ENCODE peak calls at places on chromosome 21, in seven cellular contexts. X, Y, J, V, N, B and U are unnamed samples.

GRCh38 chr21:31351438-31351837 is 7.4 kb upstream of the TIAM1 start:
- DNase-seq in B (no peak), Y (no peak), X (no peak), V (peak), J (peak), N (peak), U (peak)

GRCh38 chr21:36732217-36732616 is 33.3 kb downstream of the SIM2 start:
- DNase-seq in Y (no peak), N (no peak), X (no peak), V (no peak), J (no peak), B (no peak), U (no peak)

GRCh38 chr21:36994501-36995189 is 11.9 kb upstream of the RIPPLY3 start:
- DNase-seq in Y (no peak), J (no peak), X (peak), B (no peak), V (peak), N (no peak), U (peak)

GRCh38 chr21:32022141-32022540 is 149.3 kb downstream of the HUNK start:
- DNase-seq in V (no peak), X (no peak), N (no peak), J (no peak), B (no peak), Y (no peak), U (no peak)

GRCh38 chr21:25103500-25104207 is 503.6 kb downstream of the MRPL39 start:
- DNase-seq in B (no peak), J (peak), Y (no peak), X (no peak), N (no peak), V (no peak), U (peak)

GRCh38 chr21:21156919-21157318 is 158.7 kb downstream of the NCAM2 start:
- DNase-seq in B (no peak), V (no peak), N (no peak), X (no peak), Y (no peak), J (peak), U (no peak)

GRCh38 chr21:35075546-35075945 is 26.4 kb upstream of the RUNX1 start:
- DNase-seq in N (peak), X (no peak), B (no peak), Y (peak), V (no peak), J (peak), U (peak)

GRCh38 chr21:38438476-38438893 is 59.8 kb downstream of the ERG start:
- DNase-seq in B (no peak), N (peak), Y (peak), X (peak), V (no peak), J (peak), U (peak)

GRCh38 chr21:39612233-39613028 is at the start of gene B3GALT5:
- DNase-seq in N (no peak), J (no peak), Y (no peak), B (peak), X (peak), V (peak), U (no peak)

GRCh38 chr21:39318091-39318959 is 4.9 kb upstream of the BRWD1 start:
- DNase-seq in B (no peak), J (no peak), Y (no peak), N (peak), V (no peak), X (no peak), U (no peak)

GRCh38 chr21:31182231-31183129 is 144.2 kb upstream of the KRTAP19-8 start:
- DNase-seq in B (no peak), X (no peak), Y (no peak), V (no peak), J (no peak), N (no peak), U (no peak)

GRCh38 chr21:31203371-31204054 is 140.5 kb downstream of the TIAM1 start:
- DNase-seq in X (no peak), B (no peak), Y (no peak), N (peak), J (peak), V (no peak), U (peak)

GRCh38 chr21:16309250-16309971 is 579.6 kb downstream of the USP25 start:
- DNase-seq in Y (no peak), N (no peak), X (no peak), J (no peak), V (peak), B (no peak), U (no peak)

GRCh38 chr21:37153935-37154350 is 80.9 kb downstream of the TTC3 start:
- DNase-seq in N (peak), J (peak), V (no peak), Y (no peak), B (no peak), X (peak), U (peak)

GRCh38 chr21:31920275-31920674 is 47.5 kb downstream of the HUNK start:
- DNase-seq in Y (no peak), X (no peak), N (no peak), J (no peak), B (no peak), V (no peak), U (no peak)

GRCh38 chr21:26964379-26964778 is 2.5 kb downstream of the ADAMTS5 start:
- DNase-seq in N (peak), V (peak), B (no peak), J (peak), Y (peak), X (peak), U (no peak)

GRCh38 chr21:26754853-26755252 is 90.4 kb downstream of the ADAMTS1 start:
- DNase-seq in X (no peak), B (no peak), Y (no peak), V (no peak), N (no peak), J (no peak), U (no peak)

GRCh38 chr21:46455575-46456385 is 2.9 kb upstream of the DIP2A start:
- DNase-seq in Y (no peak), J (peak), B (no peak), N (peak), X (peak), V (no peak), U (peak)

GRCh38 chr21:30717105-30717504 is 1.5 kb downstream of the KRTAP21-3 start:
- DNase-seq in X (no peak), J (no peak), B (no peak), Y (no peak), N (no peak), V (no peak), U (no peak)

GRCh38 chr21:35925497-35925896 is 134.8 kb downstream of the SETD4 start:
- DNase-seq in V (no peak), J (peak), N (peak), Y (no peak), B (no peak), X (no peak), U (peak)

GRCh38 chr21:38953516-38953915 is 147.8 kb downstream of the ETS2 start:
- DNase-seq in N (no peak), J (no peak), X (no peak), B (no peak), V (no peak), Y (no peak), U (no peak)

GRCh38 chr21:46295177-46295711 is 9.1 kb downstream of the YBEY start:
- DNase-seq in X (no peak), J (peak), N (peak), Y (no peak), B (peak), V (peak), U (peak)

GRCh38 chr21:36859744-36860501 is 106.5 kb downstream of the HLCS start:
- DNase-seq in X (peak), V (peak), J (peak), Y (peak), N (peak), B (peak), U (peak)

GRCh38 chr21:15249285-15249993 is 184.6 kb upstream of the NRIP1 start:
- DNase-seq in J (peak), V (no peak), Y (no peak), N (peak), B (no peak), X (no peak), U (peak)

GRCh38 chr21:33374080-33374873 is 28.9 kb upstream of the IFNGR2 start:
- DNase-seq in B (peak), N (peak), X (peak), V (peak), J (peak), Y (no peak), U (peak)

GRCh38 chr21:29501451-29501850 is 202.7 kb downstream of the BACH1 start:
- DNase-seq in J (peak), Y (no peak), X (no peak), V (no peak), B (no peak), N (peak), U (peak)

GRCh38 chr21:29496337-29496736 is 197.6 kb downstream of the BACH1 start:
- DNase-seq in N (no peak), V (no peak), B (no peak), Y (no peak), J (no peak), X (no peak), U (no peak)

GRCh38 chr21:29499229-29499628 is 200.5 kb downstream of the BACH1 start:
- DNase-seq in V (no peak), J (no peak), N (no peak), X (no peak), Y (no peak), B (no peak), U (no peak)

GRCh38 chr21:29504751-29505321 is 206.1 kb downstream of the BACH1 start:
- DNase-seq in B (no peak), J (peak), V (no peak), N (peak), X (no peak), Y (no peak), U (peak)

GRCh38 chr21:29499734-29500343 is 201.1 kb downstream of the BACH1 start:
- DNase-seq in B (peak), Y (no peak), N (peak), X (peak), J (no peak), V (peak), U (peak)
- H3K4me3 ChIP-seq in B (no peak), Y (no peak), N (no peak), X (no peak), J (no peak), V (no peak), U (no peak)

GRCh38 chr21:43877936-43878575 is 13.0 kb downstream of the AGPAT3 start:
- DNase-seq in N (no peak), X (no peak), V (no peak), J (no peak), Y (no peak), B (no peak), U (no peak)
- TF ChIP-seq CTCF in N (no peak), X (no peak), V (no peak), J (no peak), Y (no peak), B (no peak), U (no peak)

GRCh38 chr21:45016491-45017375 is 57.6 kb upstream of the ADARB1 start:
- DNase-seq in J (no peak), X (no peak), Y (peak), B (no peak), V (no peak), N (no peak), U (no peak)

GRCh38 chr21:45017376-45017960 is 56.9 kb upstream of the ADARB1 start:
- DNase-seq in Y (peak), N (no peak), X (no peak), B (no peak), J (peak), V (no peak), U (no peak)

GRCh38 chr21:45019076-45019886 is 55.1 kb upstream of the ADARB1 start:
- DNase-seq in B (peak), J (no peak), Y (peak), X (no peak), V (peak), N (no peak), U (no peak)

GRCh38 chr21:45019887-45020537 is 54.4 kb upstream of the ADARB1 start:
- DNase-seq in B (no peak), N (no peak), X (no peak), V (no peak), J (no peak), Y (peak), U (no peak)

GRCh38 chr21:45018131-45019075 is 56.0 kb upstream of the ADARB1 start:
- DNase-seq in V (no peak), B (peak), J (no peak), Y (peak), N (no peak), X (no peak), U (no peak)
- H3K4me3 ChIP-seq in V (peak), B (peak), J (peak), Y (peak), N (peak), X (peak), U (peak)

DNA sequence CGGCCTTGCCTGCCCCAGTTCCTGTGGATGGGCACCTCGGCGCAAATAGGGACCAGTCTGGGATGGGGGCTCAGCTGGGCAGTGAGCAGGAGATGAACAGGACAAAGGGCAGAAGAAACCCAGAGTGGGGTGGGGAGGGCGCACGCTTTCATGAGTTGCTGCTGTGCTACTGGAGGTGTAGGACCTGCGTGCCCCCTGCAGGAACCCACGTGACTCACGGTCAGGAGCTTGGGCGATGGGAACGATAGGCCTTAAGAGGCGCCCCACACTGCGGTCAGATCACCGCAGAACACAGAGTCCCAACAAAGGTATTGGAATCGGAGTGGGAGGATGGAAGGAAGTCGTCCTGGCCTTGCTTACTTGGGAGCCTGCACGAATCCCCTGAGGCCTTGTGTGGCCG is 17.2 kb downstream of the PRDM15 start:
- DNase-seq in B (no peak), X (no peak), N (no peak), J (no peak), Y (no peak), V (peak), U (no peak)
- TF ChIP-seq CTCF in B (no peak), X (no peak), N (no peak), J (no peak), Y (no peak), V (peak), U (no peak)

DNA sequence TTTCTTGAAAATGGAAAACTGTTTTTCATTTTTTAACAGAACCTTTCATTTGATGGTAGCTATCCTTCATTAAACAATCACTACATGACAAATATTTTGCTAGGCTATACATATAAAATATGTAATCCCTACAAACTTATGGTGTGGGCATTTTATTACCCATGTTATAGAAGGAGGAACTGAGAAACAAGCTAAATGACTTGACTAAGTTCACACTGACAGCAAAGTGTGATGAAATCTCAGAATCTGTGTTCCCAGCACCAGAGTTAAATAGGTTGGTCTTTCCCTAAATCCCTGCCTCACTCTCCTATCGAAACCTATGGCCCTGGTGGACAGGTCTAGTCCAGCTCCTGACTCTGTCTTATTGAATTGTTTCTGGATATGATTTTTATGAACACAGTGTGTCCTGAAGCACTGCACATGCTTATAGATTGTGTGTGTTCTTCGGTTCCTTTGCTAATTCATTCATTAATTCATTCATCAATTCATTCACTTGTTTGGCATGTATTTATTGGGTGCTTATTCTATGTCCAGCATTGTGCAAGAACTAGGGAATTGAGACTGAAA is 301.0 kb downstream of the GRIK1 start:
- DNase-seq in B (no peak), Y (no peak), N (no peak), X (no peak), V (no peak), J (no peak), U (no peak)
- H3K4me3 ChIP-seq in B (no peak), Y (no peak), N (no peak), X (no peak), V (no peak), J (no peak), U (no peak)

GRCh38 chr21:29074783-29075182 is 1.3 kb upstream of the CCT8 start:
- DNase-seq in B (no peak), X (no peak), J (no peak), N (no peak), Y (no peak), V (no peak), U (no peak)

GRCh38 chr21:29072873-29073221 is 601 bp downstream of the CCT8 start:
- DNase-seq in B (peak), V (peak), N (peak), X (no peak), J (peak), Y (no peak), U (peak)

GRCh38 chr21:29074007-29074376 is 544 bp upstream of the CCT8 start:
- DNase-seq in X (no peak), N (no peak), Y (no peak), B (no peak), J (no peak), V (no peak), U (no peak)

GRCh38 chr21:29075706-29076447 is 2.4 kb upstream of the CCT8 start:
- DNase-seq in N (no peak), X (no peak), J (peak), V (no peak), B (no peak), Y (no peak), U (no peak)

GRCh38 chr21:29073222-29074006 is at the start of gene CCT8:
- DNase-seq in J (peak), N (peak), X (peak), Y (peak), B (peak), V (peak), U (peak)
- TF ChIP-seq CTCF in J (no peak), N (no peak), X (no peak), Y (no peak), B (no peak), V (no peak), U (no peak)

DNA sequence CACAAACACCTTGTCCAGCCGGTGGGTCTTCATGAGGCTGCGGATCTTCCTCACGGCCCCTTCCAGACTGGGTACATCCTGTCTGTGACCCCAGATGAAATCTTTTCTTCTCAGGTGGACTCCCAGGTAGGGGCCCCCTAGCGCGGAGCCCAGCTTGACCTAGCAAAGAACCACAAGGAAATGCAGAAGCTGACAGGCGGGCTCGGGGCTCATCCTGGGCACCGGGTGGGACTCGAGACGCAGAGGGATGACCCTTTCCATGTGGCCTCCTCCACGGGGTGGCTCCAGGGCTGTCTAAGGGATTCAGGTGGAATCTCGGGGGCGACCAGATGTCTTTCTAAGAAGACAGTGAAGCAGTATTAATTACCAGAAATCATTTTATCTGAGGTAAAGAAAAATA is 17.8 kb downstream of the POFUT2 start:
- DNase-seq in V (no peak), J (no peak), Y (peak), N (no peak), B (no peak), X (peak), U (no peak)
- H3K4me3 ChIP-seq in V (no peak), J (no peak), Y (no peak), N (no peak), B (no peak), X (no peak), U (no peak)

DNA sequence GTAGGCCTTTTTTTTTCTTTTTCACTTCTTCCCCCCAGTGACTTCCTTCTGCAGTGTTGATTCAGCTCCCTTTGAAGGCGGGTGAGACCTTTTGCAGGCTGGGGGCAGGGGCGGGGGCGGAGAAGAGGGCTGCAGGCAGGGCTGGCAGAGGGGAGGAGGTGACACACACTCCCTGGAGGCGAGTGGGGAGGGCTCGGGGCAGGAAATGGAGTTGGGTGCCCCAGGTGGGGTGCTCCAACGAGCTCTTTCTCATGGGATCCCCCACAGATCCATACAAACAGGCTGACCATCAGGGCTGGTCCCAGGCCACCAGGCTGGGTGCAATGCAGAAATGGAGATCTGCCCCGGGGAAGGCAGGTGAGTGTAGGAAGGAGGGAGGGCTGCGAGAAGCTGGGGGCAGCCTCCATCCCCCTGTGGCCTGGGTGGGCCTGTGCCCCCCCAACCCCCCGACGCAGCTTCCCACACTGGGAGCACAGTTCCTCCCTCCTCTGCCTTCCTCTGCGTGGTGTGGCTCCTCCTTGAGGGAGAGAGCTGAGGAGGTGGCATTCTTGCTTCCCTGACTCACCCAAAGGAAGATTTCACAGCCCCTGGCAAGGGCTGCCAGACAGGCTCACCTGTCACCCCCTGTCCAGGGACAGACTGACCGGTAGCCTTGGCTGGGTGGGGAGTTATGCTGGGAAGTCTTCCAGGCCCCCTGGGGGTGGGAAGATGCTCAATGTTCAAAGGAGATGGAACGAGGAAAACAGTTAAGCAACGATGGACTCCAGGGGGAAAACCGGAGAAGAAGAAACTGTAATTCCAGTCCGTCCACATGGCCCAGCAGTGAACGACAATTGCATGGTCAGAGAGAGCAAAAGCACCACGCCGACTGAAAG is 7.1 kb upstream of the ITGB2 start:
- DNase-seq in V (no peak), Y (no peak), X (no peak), N (peak), B (no peak), J (peak), U (peak)
- TF ChIP-seq CTCF in V (no peak), Y (no peak), X (no peak), N (peak), B (peak), J (no peak), U (no peak)